ENCODE peak calls at places on chromosome 13, in ten cellular contexts. Z is breast epithelium, V is K562, O is GM12878, R is suprapubic skin, D is transverse colon, A is endothelial cell of umbilical vein, H is H1, X is prostate gland, C is upper lobe of left lung. S is an unnamed sample.

GRCh38 chr13:110633776-110634175 is 18.4 kb downstream of the NAXD start:
- DNase-seq in Z (no peak), V (no peak), O (no peak), R (no peak), D (no peak), A (no peak), H (no peak), X (no peak), C (no peak), S (no peak)

GRCh38 chr13:57063007-57063406 is 77.7 kb upstream of the PRR20A start:
- DNase-seq in Z (no peak), V (no peak), O (no peak), R (no peak), D (no peak), A (no peak), H (no peak), X (no peak), C (no peak), S (no peak)

GRCh38 chr13:33642374-33643065 is 175.4 kb upstream of the RFC3 start:
- DNase-seq in Z (peak; percentile 48), V (no peak), O (no peak), R (no peak), D (peak; percentile 43), A (no peak), H (no peak), X (no peak), C (peak; percentile 46), S (no peak)

GRCh38 chr13:59672445-59672844 is 491.3 kb downstream of the DIAPH3 start:
- DNase-seq in Z (no peak), V (no peak), O (no peak), R (no peak), D (no peak), A (no peak), H (no peak), X (no peak), C (no peak), S (no peak)

GRCh38 chr13:77036294-77036693 is 9.3 kb upstream of the FBXL3 start:
- DNase-seq in Z (no peak), V (no peak), O (no peak), R (no peak), D (no peak), A (no peak), H (no peak), X (no peak), C (no peak), S (no peak)

GRCh38 chr13:114105351-114106225 is 26.8 kb downstream of the RASA3 start:
- DNase-seq in Z (no peak), V (no peak), O (no peak), R (no peak), D (peak; percentile 9), A (no peak), H (no peak), X (no peak), C (peak; percentile 17), S (no peak)

GRCh38 chr13:113029487-113030258 is 60.7 kb downstream of the MCF2L start:
- DNase-seq in Z (no peak), V (peak; percentile 61), O (no peak), R (no peak), D (peak; percentile 37), A (peak; percentile 35), H (no peak), X (no peak), C (no peak), S (no peak)

GRCh38 chr13:76764916-76765315 is 121.3 kb downstream of the KCTD12 start:
- DNase-seq in Z (no peak), V (no peak), O (no peak), R (no peak), D (no peak), A (no peak), H (no peak), X (no peak), C (no peak), S (no peak)

GRCh38 chr13:50521191-50521590 is 322.3 kb downstream of the DLEU7 start:
- DNase-seq in Z (no peak), V (no peak), O (no peak), R (no peak), D (no peak), A (no peak), H (no peak), X (no peak), C (no peak), S (no peak)

GRCh38 chr13:28117689-28118377 is 17.5 kb upstream of the FLT3 start:
- DNase-seq in Z (no peak), V (no peak), O (no peak), R (no peak), D (peak; percentile 60), A (peak; percentile 50), H (no peak), X (peak; percentile 43), C (no peak), S (no peak)

GRCh38 chr13:59531571-59532091 is 632.1 kb downstream of the DIAPH3 start:
- DNase-seq in Z (peak; percentile 31), V (peak; percentile 56), O (no peak), R (no peak), D (peak; percentile 40), A (peak; percentile 98), H (no peak), X (peak; percentile 25), C (peak; percentile 62), S (no peak)

GRCh38 chr13:79387853-79388252 is 18.2 kb downstream of the RBM26 start:
- DNase-seq in Z (no peak), V (no peak), O (no peak), R (no peak), D (no peak), A (no peak), H (no peak), X (no peak), C (no peak), S (no peak)

GRCh38 chr13:48949566-48950506 is 25.9 kb upstream of the FNDC3A start:
- DNase-seq in Z (no peak), V (no peak), O (no peak), R (no peak), D (no peak), A (no peak), H (no peak), X (no peak), C (no peak), S (no peak)
- TF ChIP-seq POLR2A in Z (no peak), V (no peak), O (no peak), R (no peak), D (no peak), A (no peak), H (no peak), X (no peak), C (no peak), S (no peak)

GRCh38 chr13:29958476-29958875 is 108.1 kb upstream of the UBL3 start:
- DNase-seq in Z (no peak), V (no peak), O (no peak), R (no peak), D (no peak), A (no peak), H (no peak), X (no peak), C (no peak), S (peak; percentile 81)

GRCh38 chr13:29956771-29957170 is 106.4 kb upstream of the UBL3 start:
- DNase-seq in Z (no peak), V (no peak), O (no peak), R (no peak), D (no peak), A (no peak), H (no peak), X (no peak), C (no peak), S (no peak)

GRCh38 chr13:29959086-29959485 is 108.7 kb upstream of the UBL3 start:
- DNase-seq in Z (no peak), V (no peak), O (no peak), R (no peak), D (no peak), A (no peak), H (no peak), X (no peak), C (no peak), S (peak; percentile 28)

GRCh38 chr13:29961036-29961685 is 110.7 kb upstream of the UBL3 start:
- DNase-seq in Z (no peak), V (no peak), O (no peak), R (no peak), D (no peak), A (no peak), H (no peak), X (no peak), C (no peak), S (no peak)

DNA sequence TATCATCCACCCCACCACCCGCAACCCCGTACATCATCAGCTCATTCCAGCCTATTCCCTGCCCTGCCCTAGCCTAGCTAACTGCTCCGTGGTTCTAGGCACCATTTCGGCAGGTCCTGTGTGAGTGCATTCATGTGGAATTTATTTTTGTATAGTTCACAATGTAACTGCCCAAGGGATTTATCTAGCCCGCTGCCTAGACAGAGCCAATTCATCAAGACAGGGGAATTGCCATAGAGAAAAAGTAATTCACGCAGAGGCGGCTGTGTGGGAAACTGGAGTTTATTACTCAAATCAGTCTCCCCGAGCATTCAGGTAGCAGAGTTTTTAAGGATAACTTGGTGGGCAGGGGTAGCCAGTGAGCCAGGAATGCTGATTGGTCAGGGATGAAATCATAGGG is 109.2 kb upstream of the UBL3 start:
- DNase-seq in Z (no peak), V (no peak), O (no peak), R (no peak), D (no peak), A (no peak), H (no peak), X (no peak), C (no peak), S (no peak)
- TF ChIP-seq POLR2AphosphoS5 in Z (no peak), V (no peak), O (no peak), R (no peak), D (no peak), A (no peak), H (no peak), X (no peak), C (no peak), S (no peak)

GRCh38 chr13:40590112-40590862 is 76.2 kb downstream of the FOXO1 start:
- DNase-seq in Z (no peak), V (no peak), O (no peak), R (no peak), D (no peak), A (no peak), H (no peak), X (no peak), C (no peak), S (no peak)
- H3K4me3 ChIP-seq in Z (no peak overlapping the region), V (no peak overlapping the region), O (peak overlapping the region; percentile 13), R (no peak overlapping the region), D (no peak overlapping the region), A (no peak overlapping the region), H (no peak overlapping the region), X (no peak overlapping the region), C (no peak overlapping the region), S (no peak overlapping the region)

GRCh38 chr13:20870829-20871228 is 31.7 kb downstream of the XPO4 start:
- DNase-seq in Z (no peak), V (no peak), O (no peak), R (no peak), D (no peak), A (no peak), H (no peak), X (no peak), C (no peak), S (no peak)

GRCh38 chr13:20873348-20873747 is 29.2 kb downstream of the XPO4 start:
- DNase-seq in Z (no peak), V (no peak), O (no peak), R (no peak), D (no peak), A (peak; percentile 55), H (no peak), X (no peak), C (no peak), S (no peak)

GRCh38 chr13:20869540-20869939 is 33.0 kb downstream of the XPO4 start:
- DNase-seq in Z (no peak), V (no peak), O (no peak), R (no peak), D (no peak), A (peak; percentile 30), H (no peak), X (no peak), C (no peak), S (no peak)

GRCh38 chr13:20867408-20867807 is 35.1 kb downstream of the XPO4 start:
- DNase-seq in Z (no peak), V (no peak), O (no peak), R (no peak), D (no peak), A (no peak), H (no peak), X (no peak), C (no peak), S (no peak)
- TF ChIP-seq POLR2A in Z (no peak), V (no peak), O (no peak), R (no peak), D (no peak), A (no peak), H (no peak), X (no peak), C (no peak), S (no peak)